ENCODE peak calls at places on chromosomes 1 and 21, in ten cellular contexts. One of them, this sample, is unnamed.

GRCh38 chr1:6096243-6097116 is 50.8 kb downstream of the KCNAB2 start:
- DNase-seq in mammary epithelial cell: no peak
- DNase-seq in H9: no peak
- DNase-seq in GM12878: no peak
- DNase-seq in HCT116: no peak
- DNase-seq in IMR-90: no peak
- DNase-seq in endothelial cell of umbilical vein: no peak
- DNase-seq in fibroblast of lung: no peak
- DNase-seq in neural progenitor cell: no peak
- DNase-seq in astrocyte: no peak
- DNase-seq in this sample: no peak

GRCh38 chr1:193325042-193325441 is 138.6 kb upstream of the B3GALT2 start:
- DNase-seq in neural progenitor cell: no peak
- DNase-seq in H9: no peak
- DNase-seq in fibroblast of lung: no peak
- DNase-seq in astrocyte: no peak
- DNase-seq in mammary epithelial cell: peak; percentile 14
- DNase-seq in HCT116: no peak
- DNase-seq in GM12878: no peak
- DNase-seq in IMR-90: no peak
- DNase-seq in endothelial cell of umbilical vein: no peak
- DNase-seq in this sample: no peak

GRCh38 chr1:65264197-65264929 is 45.0 kb upstream of the DNAJC6 start:
- DNase-seq in GM12878: no peak
- DNase-seq in IMR-90: peak; percentile 37
- DNase-seq in neural progenitor cell: peak; percentile 74
- DNase-seq in endothelial cell of umbilical vein: peak; percentile 13
- DNase-seq in astrocyte: peak; percentile 52
- DNase-seq in mammary epithelial cell: peak; percentile 70
- DNase-seq in fibroblast of lung: peak; percentile 63
- DNase-seq in HCT116: no peak
- DNase-seq in H9: peak; percentile 67
- DNase-seq in this sample: no peak

GRCh38 chr1:80217377-80217986 is 1211.0 kb upstream of the ADGRL4 start:
- DNase-seq in astrocyte: peak; percentile 42
- DNase-seq in endothelial cell of umbilical vein: peak; percentile 48
- DNase-seq in mammary epithelial cell: peak; percentile 70
- DNase-seq in IMR-90: peak; percentile 71
- DNase-seq in neural progenitor cell: peak; percentile 55
- DNase-seq in GM12878: no peak
- DNase-seq in HCT116: peak; percentile 32
- DNase-seq in fibroblast of lung: peak; percentile 59
- DNase-seq in H9: no peak
- DNase-seq in this sample: no peak

GRCh38 chr1:155977607-155978324 is 581 bp downstream of the ARHGEF2 start:
- DNase-seq in astrocyte: no peak
- DNase-seq in HCT116: no peak
- DNase-seq in neural progenitor cell: peak; percentile 67
- DNase-seq in endothelial cell of umbilical vein: no peak
- DNase-seq in GM12878: no peak
- DNase-seq in mammary epithelial cell: peak; percentile 58
- DNase-seq in fibroblast of lung: no peak
- DNase-seq in IMR-90: no peak
- DNase-seq in H9: peak; percentile 45
- DNase-seq in this sample: peak; percentile 58

GRCh38 chr1:210076620-210077019 is 138.6 kb downstream of the SYT14 start:
- DNase-seq in H9: no peak
- DNase-seq in endothelial cell of umbilical vein: no peak
- DNase-seq in GM12878: no peak
- DNase-seq in IMR-90: no peak
- DNase-seq in astrocyte: no peak
- DNase-seq in neural progenitor cell: no peak
- DNase-seq in fibroblast of lung: peak; percentile 2
- DNase-seq in HCT116: no peak
- DNase-seq in mammary epithelial cell: peak; percentile 9
- DNase-seq in this sample: no peak

GRCh38 chr1:238199325-238199724 is 308.6 kb upstream of the ZP4 start:
- DNase-seq in GM12878: no peak
- DNase-seq in IMR-90: no peak
- DNase-seq in astrocyte: no peak
- DNase-seq in HCT116: no peak
- DNase-seq in fibroblast of lung: no peak
- DNase-seq in H9: no peak
- DNase-seq in neural progenitor cell: peak; percentile 63
- DNase-seq in mammary epithelial cell: no peak
- DNase-seq in endothelial cell of umbilical vein: no peak
- DNase-seq in this sample: no peak

GRCh38 chr21:38740131-38740530 is 65.6 kb upstream of the ETS2 start:
- DNase-seq in IMR-90: peak; percentile 33
- DNase-seq in mammary epithelial cell: no peak
- DNase-seq in neural progenitor cell: no peak
- DNase-seq in H9: no peak
- DNase-seq in endothelial cell of umbilical vein: no peak
- DNase-seq in HCT116: no peak
- DNase-seq in GM12878: no peak
- DNase-seq in fibroblast of lung: peak; percentile 12
- DNase-seq in astrocyte: no peak
- DNase-seq in this sample: peak; percentile 21

GRCh38 chr1:27100797-27101491 is 54.0 kb downstream of the SLC9A1 start:
- DNase-seq in fibroblast of lung: no peak
- DNase-seq in IMR-90: no peak
- DNase-seq in astrocyte: no peak
- DNase-seq in GM12878: no peak
- DNase-seq in H9: no peak
- DNase-seq in endothelial cell of umbilical vein: no peak
- DNase-seq in HCT116: no peak
- DNase-seq in neural progenitor cell: no peak
- DNase-seq in mammary epithelial cell: no peak
- DNase-seq in this sample: no peak

GRCh38 chr1:27099154-27099903 is 55.6 kb downstream of the SLC9A1 start:
- DNase-seq in fibroblast of lung: peak; percentile 71
- DNase-seq in neural progenitor cell: peak; percentile 48
- DNase-seq in IMR-90: peak; percentile 83
- DNase-seq in H9: no peak
- DNase-seq in endothelial cell of umbilical vein: no peak
- DNase-seq in mammary epithelial cell: peak; percentile 74
- DNase-seq in GM12878: no peak
- DNase-seq in astrocyte: peak; percentile 58
- DNase-seq in HCT116: no peak
- DNase-seq in this sample: peak; percentile 26

GRCh38 chr1:27099904-27100796 is 54.8 kb downstream of the SLC9A1 start:
- DNase-seq in HCT116: no peak
- DNase-seq in IMR-90: no peak
- DNase-seq in neural progenitor cell: peak; percentile 41
- DNase-seq in endothelial cell of umbilical vein: no peak
- DNase-seq in mammary epithelial cell: no peak
- DNase-seq in fibroblast of lung: peak; percentile 67
- DNase-seq in H9: no peak
- DNase-seq in astrocyte: no peak
- DNase-seq in GM12878: no peak
- DNase-seq in this sample: no peak

GRCh38 chr1:27098447-27099153 is 56.3 kb downstream of the SLC9A1 start:
- DNase-seq in IMR-90: no peak
- DNase-seq in mammary epithelial cell: peak; percentile 73
- DNase-seq in fibroblast of lung: no peak
- DNase-seq in GM12878: no peak
- DNase-seq in astrocyte: no peak
- DNase-seq in neural progenitor cell: no peak
- DNase-seq in endothelial cell of umbilical vein: no peak
- DNase-seq in H9: no peak
- DNase-seq in HCT116: no peak
- DNase-seq in this sample: no peak

GRCh38 chr1:27097484-27097917 is 57.4 kb downstream of the SLC9A1 start:
- DNase-seq in neural progenitor cell: peak; percentile 76
- DNase-seq in GM12878: no peak
- DNase-seq in mammary epithelial cell: peak; percentile 70
- DNase-seq in endothelial cell of umbilical vein: peak; percentile 64
- DNase-seq in fibroblast of lung: peak; percentile 51
- DNase-seq in H9: peak; percentile 81
- DNase-seq in HCT116: peak; percentile 45
- DNase-seq in astrocyte: peak; percentile 22
- DNase-seq in IMR-90: peak; percentile 66
- DNase-seq in this sample: peak; percentile 74
- H3K4me2 ChIP-seq in neural progenitor cell: no peak overlapping the region
- H3K4me2 ChIP-seq in GM12878: no peak overlapping the region
- H3K4me2 ChIP-seq in mammary epithelial cell: no peak overlapping the region
- H3K4me2 ChIP-seq in endothelial cell of umbilical vein: no peak overlapping the region
- H3K4me2 ChIP-seq in fibroblast of lung: no peak overlapping the region
- H3K4me2 ChIP-seq in H9: no peak overlapping the region
- H3K4me2 ChIP-seq in HCT116: peak overlapping the region; percentile 2
- H3K4me2 ChIP-seq in astrocyte: no peak overlapping the region
- H3K4me2 ChIP-seq in IMR-90: no peak overlapping the region
- H3K4me2 ChIP-seq in this sample: no peak overlapping the region

GRCh38 chr1:71074681-71075080 is 6.2 kb downstream of the ZRANB2 start:
- DNase-seq in astrocyte: no peak
- DNase-seq in fibroblast of lung: no peak
- DNase-seq in IMR-90: no peak
- DNase-seq in mammary epithelial cell: no peak
- DNase-seq in GM12878: no peak
- DNase-seq in HCT116: no peak
- DNase-seq in neural progenitor cell: no peak
- DNase-seq in H9: no peak
- DNase-seq in endothelial cell of umbilical vein: peak; percentile 27
- DNase-seq in this sample: no peak
- H3K9ac ChIP-seq in astrocyte: no peak overlapping the region
- H3K9ac ChIP-seq in fibroblast of lung: no peak overlapping the region
- H3K9ac ChIP-seq in IMR-90: no peak overlapping the region
- H3K9ac ChIP-seq in mammary epithelial cell: no peak overlapping the region
- H3K9ac ChIP-seq in GM12878: no peak overlapping the region
- H3K9ac ChIP-seq in HCT116: no peak overlapping the region
- H3K9ac ChIP-seq in neural progenitor cell: no peak overlapping the region
- H3K9ac ChIP-seq in H9: no peak overlapping the region
- H3K9ac ChIP-seq in endothelial cell of umbilical vein: no peak overlapping the region
- H3K9ac ChIP-seq in this sample: no peak overlapping the region

GRCh38 chr1:234488954-234489691 is 10.1 kb upstream of the TARBP1 start:
- DNase-seq in neural progenitor cell: no peak
- DNase-seq in fibroblast of lung: no peak
- DNase-seq in GM12878: no peak
- DNase-seq in astrocyte: no peak
- DNase-seq in HCT116: no peak
- DNase-seq in H9: no peak
- DNase-seq in mammary epithelial cell: no peak
- DNase-seq in endothelial cell of umbilical vein: no peak
- DNase-seq in IMR-90: no peak
- DNase-seq in this sample: no peak
- TF ChIP-seq CTCF in neural progenitor cell: no peak
- TF ChIP-seq CTCF in fibroblast of lung: no peak
- TF ChIP-seq CTCF in GM12878: no peak
- TF ChIP-seq CTCF in astrocyte: no peak
- TF ChIP-seq CTCF in HCT116: no peak
- TF ChIP-seq CTCF in H9: no peak
- TF ChIP-seq CTCF in mammary epithelial cell: peak; percentile 18
- TF ChIP-seq CTCF in endothelial cell of umbilical vein: no peak
- TF ChIP-seq CTCF in IMR-90: no peak
- TF ChIP-seq CTCF in this sample: no peak

GRCh38 chr1:21936366-21937031 is 611 bp downstream of the HSPG2 start:
- DNase-seq in IMR-90: no peak
- DNase-seq in endothelial cell of umbilical vein: no peak
- DNase-seq in GM12878: no peak
- DNase-seq in mammary epithelial cell: peak; percentile 35
- DNase-seq in neural progenitor cell: peak; percentile 39
- DNase-seq in HCT116: no peak
- DNase-seq in H9: no peak
- DNase-seq in fibroblast of lung: no peak
- DNase-seq in astrocyte: no peak
- DNase-seq in this sample: no peak
- H3K4me2 ChIP-seq in IMR-90: peak overlapping the region; percentile 96
- H3K4me2 ChIP-seq in endothelial cell of umbilical vein: peak overlapping the region; percentile 80
- H3K4me2 ChIP-seq in GM12878: peak overlapping the region; percentile 38
- H3K4me2 ChIP-seq in mammary epithelial cell: peak overlapping the region; percentile 87
- H3K4me2 ChIP-seq in neural progenitor cell: peak overlapping the region; percentile 99
- H3K4me2 ChIP-seq in HCT116: peak overlapping the region; percentile 91
- H3K4me2 ChIP-seq in H9: peak overlapping the region; percentile 83
- H3K4me2 ChIP-seq in fibroblast of lung: peak overlapping the region; percentile 91
- H3K4me2 ChIP-seq in astrocyte: peak overlapping the region; percentile 94
- H3K4me2 ChIP-seq in this sample: no peak overlapping the region

GRCh38 chr1:113808450-113809195 is 3.7 kb downstream of the RSBN1 start:
- DNase-seq in fibroblast of lung: peak; percentile 37
- DNase-seq in mammary epithelial cell: peak; percentile 18
- DNase-seq in HCT116: no peak
- DNase-seq in IMR-90: no peak
- DNase-seq in neural progenitor cell: no peak
- DNase-seq in astrocyte: no peak
- DNase-seq in H9: no peak
- DNase-seq in endothelial cell of umbilical vein: peak; percentile 9
- DNase-seq in GM12878: no peak
- DNase-seq in this sample: no peak
- H3K9ac ChIP-seq in fibroblast of lung: no peak overlapping the region
- H3K9ac ChIP-seq in mammary epithelial cell: no peak overlapping the region
- H3K9ac ChIP-seq in HCT116: no peak overlapping the region
- H3K9ac ChIP-seq in IMR-90: no peak overlapping the region
- H3K9ac ChIP-seq in neural progenitor cell: no peak overlapping the region
- H3K9ac ChIP-seq in astrocyte: no peak overlapping the region
- H3K9ac ChIP-seq in H9: no peak overlapping the region
- H3K9ac ChIP-seq in endothelial cell of umbilical vein: no peak overlapping the region
- H3K9ac ChIP-seq in GM12878: no peak overlapping the region
- H3K9ac ChIP-seq in this sample: peak overlapping the region; percentile 84